ENCODE peak calls at places on chromosomes 7 and 10, in six cellular contexts. Z is heart right ventricle, Q is body of pancreas, G is lower leg skin, E is tibial nerve, U is AG04450. K is an unnamed sample.

GRCh38 chr10:97913554-97913953 is 63.9 kb downstream of the GOLGA7B start:
- DNase-seq in Z (no peak), Q (no peak), G (no peak), E (no peak), U (no peak), K (no peak)

GRCh38 chr7:940599-941408 is 13.7 kb downstream of the ADAP1 start:
- DNase-seq in Z (no peak), Q (no peak), G (no peak), E (no peak), U (no peak), K (no peak)

GRCh38 chr7:153886121-153886505 is 166.1 kb upstream of the DPP6 start:
- DNase-seq in Z (no peak), Q (peak; percentile 28), G (no peak), E (no peak), U (no peak), K (no peak)

GRCh38 chr7:96921771-96922170 is 83.6 kb upstream of the DLX6 start:
- DNase-seq in Z (no peak), Q (no peak), G (no peak), E (no peak), U (no peak), K (no peak)

GRCh38 chr10:97355571-97355975 is 21.0 kb upstream of the FRAT2 start:
- DNase-seq in Z (no peak), Q (no peak), G (no peak), E (peak; percentile 31), U (no peak), K (no peak)

GRCh38 chr7:131859162-131859821 is 302.9 kb upstream of the PODXL start:
- DNase-seq in Z (peak; percentile 49), Q (peak; percentile 71), G (peak; percentile 87), E (peak; percentile 71), U (peak; percentile 26), K (peak; percentile 38)

GRCh38 chr10:114502071-114502470 is 97.8 kb upstream of the AFAP1L2 start:
- DNase-seq in Z (no peak), Q (no peak), G (no peak), E (no peak), U (no peak), K (no peak)

GRCh38 chr7:73423519-73424485 is 9.8 kb upstream of the FZD9 start:
- DNase-seq in Z (peak; percentile 40), Q (no peak), G (no peak), E (no peak), U (no peak), K (no peak)

GRCh38 chr7:134723904-134724303 is 55.5 kb upstream of the CALD1 start:
- DNase-seq in Z (no peak), Q (no peak), G (no peak), E (no peak), U (no peak), K (no peak)

GRCh38 chr7:74586258-74587200 is 71.0 kb upstream of the GTF2I start:
- DNase-seq in Z (no peak), Q (no peak), G (no peak), E (no peak), U (no peak), K (no peak)

GRCh38 chr7:151756076-151756731 is 120.7 kb downstream of the PRKAG2 start:
- DNase-seq in Z (no peak), Q (peak; percentile 40), G (no peak), E (no peak), U (no peak), K (peak; percentile 35)

GRCh38 chr10:51369903-51370302 is 295.6 kb downstream of the PRKG1 start:
- DNase-seq in Z (no peak), Q (no peak), G (no peak), E (no peak), U (peak; percentile 10), K (peak; percentile 20)

GRCh38 chr10:73859441-73860049 is 14.8 kb downstream of the CAMK2G start:
- DNase-seq in Z (no peak), Q (no peak), G (no peak), E (no peak), U (no peak), K (no peak)

GRCh38 chr7:68238204-68238805 is 1241.7 kb downstream of the TYW1 start:
- DNase-seq in Z (no peak), Q (no peak), G (no peak), E (no peak), U (no peak), K (no peak)

GRCh38 chr7:47485640-47486435 is 96.1 kb downstream of the TNS3 start:
- DNase-seq in Z (peak; percentile 50), Q (peak; percentile 96), G (no peak), E (no peak), U (no peak), K (no peak)

GRCh38 chr10:13348216-13349017 is at the start of gene SEPHS1:
- DNase-seq in Z (peak; percentile 74), Q (peak; percentile 85), G (peak; percentile 93), E (peak; percentile 27), U (no peak), K (peak; percentile 33)

GRCh38 chr7:51014811-51015210 is 232.1 kb upstream of the GRB10 start:
- DNase-seq in Z (no peak), Q (no peak), G (peak; percentile 75), E (no peak), U (no peak), K (no peak)

GRCh38 chr10:132913559-132914115 is 28.7 kb downstream of the CFAP46 start:
- DNase-seq in Z (no peak), Q (no peak), G (no peak), E (no peak), U (no peak), K (no peak)

GRCh38 chr7:41885078-41885477 is 182.2 kb upstream of the INHBA start:
- DNase-seq in Z (no peak), Q (no peak), G (no peak), E (no peak), U (no peak), K (no peak)

GRCh38 chr10:73889014-73889413 is 14.7 kb upstream of the CAMK2G start:
- DNase-seq in Z (peak; percentile 42), Q (peak; percentile 77), G (peak; percentile 92), E (peak; percentile 37), U (no peak), K (no peak)

GRCh38 chr10:70433581-70434280 is 7.8 kb downstream of the NODAL start:
- DNase-seq in Z (peak; percentile 25), Q (no peak), G (no peak), E (no peak), U (no peak), K (no peak)

GRCh38 chr7:157149317-157149716 is 10.6 kb downstream of the UBE3C start:
- DNase-seq in Z (no peak), Q (no peak), G (no peak), E (no peak), U (no peak), K (no peak)

GRCh38 chr10:123840714-123841113 is 50.9 kb downstream of the CPXM2 start:
- DNase-seq in Z (no peak), Q (no peak), G (no peak), E (no peak), U (no peak), K (no peak)

GRCh38 chr10:5518143-5518542 is 6.6 kb upstream of the CALML3 start:
- DNase-seq in Z (no peak), Q (no peak), G (peak; percentile 52), E (no peak), U (no peak), K (no peak)

GRCh38 chr7:12757443-12757842 is 70.0 kb downstream of the ARL4A start:
- DNase-seq in Z (no peak), Q (no peak), G (no peak), E (no peak), U (peak; percentile 74), K (peak; percentile 14)

GRCh38 chr10:51472154-51472553 is 227.2 kb downstream of the CSTF2T start:
- DNase-seq in Z (no peak), Q (no peak), G (no peak), E (no peak), U (no peak), K (no peak)

GRCh38 chr7:53437336-53437735 is 401.9 kb downstream of the POM121L12 start:
- DNase-seq in Z (no peak), Q (no peak), G (no peak), E (no peak), U (no peak), K (no peak)

GRCh38 chr7:55280031-55280454 is 85.1 kb upstream of the LANCL2 start:
- DNase-seq in Z (no peak), Q (peak; percentile 75), G (peak; percentile 75), E (peak; percentile 88), U (peak; percentile 30), K (peak; percentile 46)

GRCh38 chr10:120402358-120402757 is 54.7 kb upstream of the PLPP4 start:
- DNase-seq in Z (no peak), Q (no peak), G (no peak), E (no peak), U (no peak), K (no peak)

GRCh38 chr10:72081210-72081609 is 7.1 kb downstream of the SPOCK2 start:
- DNase-seq in Z (no peak), Q (no peak), G (peak; percentile 61), E (no peak), U (no peak), K (no peak)

GRCh38 chr7:34949356-34949755 is 87.9 kb downstream of the DPY19L1 start:
- DNase-seq in Z (no peak), Q (no peak), G (no peak), E (no peak), U (no peak), K (no peak)

GRCh38 chr7:34946486-34946885 is 90.8 kb downstream of the DPY19L1 start:
- DNase-seq in Z (no peak), Q (no peak), G (no peak), E (no peak), U (no peak), K (no peak)
- H3K4me3 ChIP-seq in Z (no peak overlapping the region), Q (no peak overlapping the region), G (no peak overlapping the region), E (no peak overlapping the region), U (no peak overlapping the region), K (no peak overlapping the region)

GRCh38 chr7:155373359-155374273 is 75.9 kb downstream of the INSIG1 start:
- DNase-seq in Z (no peak), Q (no peak), G (no peak), E (no peak), U (no peak), K (no peak)

GRCh38 chr7:155372782-155373358 is 75.2 kb downstream of the INSIG1 start:
- DNase-seq in Z (no peak), Q (no peak), G (no peak), E (no peak), U (no peak), K (no peak)

GRCh38 chr7:155369766-155370165 is 72.1 kb downstream of the INSIG1 start:
- DNase-seq in Z (no peak), Q (no peak), G (no peak), E (no peak), U (no peak), K (no peak)

GRCh38 chr7:155371331-155371883 is 73.7 kb downstream of the INSIG1 start:
- DNase-seq in Z (no peak), Q (no peak), G (no peak), E (no peak), U (no peak), K (no peak)

GRCh38 chr7:155371884-155372781 is 74.5 kb downstream of the INSIG1 start:
- DNase-seq in Z (no peak), Q (peak; percentile 20), G (no peak), E (no peak), U (no peak), K (no peak)
- TF ChIP-seq CTCF in Z (peak; percentile 44), Q (peak; percentile 55), G (no peak), E (no peak), U (peak; percentile 18), K (peak; percentile 60)

GRCh38 chr10:80046629-80047441 is 31.6 kb upstream of the TMEM254 start:
- DNase-seq in Z (peak; percentile 70), Q (peak; percentile 79), G (peak; percentile 93), E (peak; percentile 77), U (peak; percentile 32), K (peak; percentile 19)
- H3K4me3 ChIP-seq in Z (no peak overlapping the region), Q (no peak overlapping the region), G (no peak overlapping the region), E (no peak overlapping the region), U (no peak overlapping the region), K (no peak overlapping the region)

GRCh38 chr10:7301039-7301768 is 109.6 kb downstream of the SFMBT2 start:
- DNase-seq in Z (no peak), Q (no peak), G (no peak), E (no peak), U (no peak), K (no peak)
- TF ChIP-seq CTCF in Z (peak; percentile 28), Q (no peak), G (no peak), E (no peak), U (peak; percentile 20), K (no peak)